ENCODE peak calls at places on chromosomes 12 and 14, in seven cellular contexts. D is LoVo; W is iris pigment epithelial cell; G is stimulated activated CD8-positive, alpha-beta memory T cell treated with anti-CD3 and anti-CD28 coated beads, Interleukin-12 subunit alpha, Interleukin-12 subunit beta, amount 100 ng/mL, for 1 hour; A is NCI-H524; S is heart right ventricle; T is left lung. U is an unnamed sample.

GRCh38 chr12:43937947-43938346 is 102.1 kb downstream of the TMEM117 start:
- DNase-seq in G (no peak), S (no peak), T (no peak), A (no peak), W (peak), D (no peak), U (no peak)

GRCh38 chr12:72017054-72017651 is 78.5 kb downstream of the TPH2 start:
- DNase-seq in S (peak), G (peak), A (peak), W (peak), D (peak), T (peak), U (peak)

GRCh38 chr12:55978393-55978792 is 4.5 kb downstream of the RAB5B start:
- DNase-seq in W (no peak), D (no peak), T (no peak), G (no peak), S (no peak), A (no peak), U (no peak)

GRCh38 chr14:99333841-99334240 is 61.8 kb upstream of the BCL11B start:
- DNase-seq in T (no peak), S (peak), A (no peak), G (no peak), D (no peak), W (no peak), U (peak)

GRCh38 chr12:104273503-104273902 is 30.0 kb upstream of the EID3 start:
- DNase-seq in D (no peak), W (no peak), A (no peak), T (no peak), G (no peak), S (no peak), U (no peak)

GRCh38 chr14:89779707-89780106 is 174.8 kb downstream of the EFCAB11 start:
- DNase-seq in W (peak), D (no peak), A (no peak), T (no peak), G (no peak), S (no peak), U (no peak)

GRCh38 chr14:100587763-100588411 is 670 bp upstream of the BEGAIN start:
- DNase-seq in A (peak), T (peak), G (no peak), W (no peak), D (no peak), S (no peak), U (peak)

GRCh38 chr12:122081108-122081696 is 2.6 kb downstream of the MLXIP start:
- DNase-seq in A (no peak), G (no peak), W (peak), S (no peak), D (no peak), T (peak), U (peak)

GRCh38 chr12:50530532-50530931 is 25.7 kb downstream of the DIP2B start:
- DNase-seq in W (no peak), T (no peak), G (no peak), D (no peak), S (no peak), A (no peak), U (no peak)

GRCh38 chr12:31897791-31898503 is 61.3 kb upstream of the RESF1 start:
- DNase-seq in A (no peak), W (peak), S (peak), T (peak), G (no peak), D (peak), U (no peak)

GRCh38 chr14:67472726-67473125 is 15.8 kb downstream of the TMEM229B start:
- DNase-seq in T (no peak), G (no peak), W (no peak), S (no peak), D (no peak), A (no peak), U (no peak)

GRCh38 chr12:2287151-2287550 is 234.4 kb downstream of the CACNA1C start:
- DNase-seq in D (no peak), S (no peak), A (no peak), T (no peak), G (no peak), W (no peak), U (peak)

GRCh38 chr12:104998423-104999346 is 12.6 kb downstream of the NOPCHAP1 start:
- DNase-seq in G (no peak), S (no peak), T (no peak), D (no peak), W (no peak), A (no peak), U (no peak)

GRCh38 chr12:34600592-34601462 is 578.5 kb downstream of the ALG10 start:
- DNase-seq in T (no peak), S (no peak), D (no peak), G (no peak), W (no peak), A (no peak), U (peak)

GRCh38 chr14:37081220-37081619 is 91.2 kb downstream of the SLC25A21 start:
- DNase-seq in W (peak), A (no peak), S (no peak), T (no peak), D (peak), G (no peak), U (no peak)

U was measured in tibial artery.